ENCODE peak calls at places on chromosomes 16 and 17, in five cellular contexts. Y, G, R, K and A are unnamed samples.

GRCh38 chr16:78576941-78577340 is 477.5 kb downstream of the WWOX start:
- DNase-seq in Y (no peak), G (no peak), R (no peak), K (no peak), A (no peak)

GRCh38 chr16:65572156-65572555 is 450.3 kb upstream of the CDH11 start:
- DNase-seq in Y (no peak), G (peak; percentile 61), R (no peak), K (no peak), A (no peak)

GRCh38 chr16:70687172-70687531 is 1.3 kb upstream of the MTSS2 start:
- DNase-seq in Y (no peak), G (no peak), R (no peak), K (no peak), A (no peak)

GRCh38 chr17:49616546-49617205 is 41.0 kb downstream of the NXPH3 start:
- DNase-seq in Y (no peak), G (peak; percentile 64), R (no peak), K (no peak), A (no peak)

GRCh38 chr17:57360266-57360665 is 103.9 kb downstream of the MSI2 start:
- DNase-seq in Y (no peak), G (no peak), R (no peak), K (no peak), A (no peak)

GRCh38 chr17:57557793-57558681 is 187.1 kb downstream of the CCDC182 start:
- DNase-seq in Y (no peak), G (no peak), R (no peak), K (no peak), A (no peak)

GRCh38 chr16:26019885-26020284 is 328.1 kb downstream of the HS3ST4 start:
- DNase-seq in Y (no peak), G (no peak), R (no peak), K (no peak), A (no peak)

GRCh38 chr16:12132290-12132689 is 155.8 kb downstream of the SNX29 start:
- DNase-seq in Y (no peak), G (peak; percentile 70), R (no peak), K (no peak), A (no peak)

GRCh38 chr16:50683689-50684374 is 2.7 kb upstream of the SNX20 start:
- DNase-seq in Y (no peak), G (no peak), R (no peak), K (no peak), A (no peak)

GRCh38 chr17:78674595-78675315 is 97.6 kb upstream of the DNAH17 start:
- DNase-seq in Y (no peak), G (no peak), R (no peak), K (no peak), A (no peak)

GRCh38 chr17:17676752-17677151 is 4.5 kb upstream of the RAI1 start:
- DNase-seq in Y (no peak), G (no peak), R (no peak), K (no peak), A (no peak)

GRCh38 chr17:78112508-78113471 is 15.8 kb downstream of the TMC6 start:
- DNase-seq in Y (peak; percentile 87), G (peak; percentile 15), R (peak; percentile 74), K (peak; percentile 59), A (peak; percentile 52)

GRCh38 chr16:84885024-84885910 is 65.5 kb downstream of the CRISPLD2 start:
- DNase-seq in Y (no peak), G (no peak), R (peak; percentile 60), K (peak; percentile 41), A (peak; percentile 35)

GRCh38 chr17:41559548-41559947 is 12.3 kb downstream of the KRT9 start:
- DNase-seq in Y (no peak), G (no peak), R (no peak), K (no peak), A (no peak)

GRCh38 chr17:2247005-2247404 is 56.6 kb downstream of the SMG6 start:
- DNase-seq in Y (no peak), G (no peak), R (no peak), K (no peak), A (no peak)

GRCh38 chr17:7834554-7834890 is 505 bp downstream of the KDM6B start:
- DNase-seq in Y (peak; percentile 18), G (no peak), R (no peak), K (no peak), A (peak; percentile 40)

GRCh38 chr17:75658237-75658636 is 8.7 kb downstream of the RECQL5 start:
- DNase-seq in Y (no peak), G (no peak), R (no peak), K (no peak), A (no peak)

GRCh38 chr17:80252871-80253270 is 7.8 kb upstream of the RNF213 start:
- DNase-seq in Y (peak; percentile 82), G (no peak), R (no peak), K (no peak), A (no peak)

GRCh38 chr16:57128787-57129389 is 36.5 kb downstream of the CPNE2 start:
- DNase-seq in Y (no peak), G (no peak), R (no peak), K (no peak), A (no peak)

GRCh38 chr17:80891096-80892018 is 100.3 kb upstream of the CHMP6 start:
- DNase-seq in Y (peak; percentile 55), G (peak; percentile 78), R (peak; percentile 8), K (no peak), A (peak; percentile 91)

GRCh38 chr17:63826468-63827001 is 696 bp upstream of the PSMC5 start:
- DNase-seq in Y (no peak), G (no peak), R (no peak), K (no peak), A (peak; percentile 51)